ENCODE peak calls at places on chromosomes 12 and 14, in six cellular contexts. R, Z, F, D, S and J are unnamed samples.

GRCh38 chr14:95470942-95471499 is 45.4 kb downstream of the SYNE3 start:
- DNase-seq in R (no peak), Z (no peak), F (no peak), S (no peak), D (no peak), J (no peak)

GRCh38 chr14:64769096-64770020 is 65.1 kb downstream of the PLEKHG3 start:
- DNase-seq in Z (no peak), R (no peak), S (no peak), D (no peak), F (no peak), J (no peak)

GRCh38 chr12:87952850-87953249 is 76.4 kb downstream of the C12orf50 start:
- DNase-seq in F (no peak), S (peak), D (no peak), Z (no peak), R (no peak), J (no peak)

GRCh38 chr14:56351861-56352260 is 227.7 kb upstream of the TMEM260 start:
- DNase-seq in Z (peak), S (peak), D (no peak), F (no peak), R (no peak), J (no peak)

GRCh38 chr14:74605531-74606223 is 6.4 kb downstream of the LTBP2 start:
- DNase-seq in Z (no peak), S (no peak), R (no peak), D (no peak), F (no peak), J (no peak)

GRCh38 chr14:24147761-24148428 is 597 bp downstream of the RNF31 start:
- DNase-seq in S (peak), F (no peak), Z (no peak), D (peak), R (no peak), J (no peak)

GRCh38 chr12:88303335-88303734 is 161.2 kb downstream of the TMTC3 start:
- DNase-seq in R (no peak), F (no peak), S (no peak), D (no peak), Z (no peak), J (no peak)

GRCh38 chr14:67533754-67534085 is 630 bp downstream of the PLEKHH1 start:
- DNase-seq in R (no peak), F (no peak), S (no peak), D (no peak), Z (no peak), J (no peak)

GRCh38 chr12:8449293-8449944 is 6.3 kb upstream of the CLEC6A start:
- DNase-seq in Z (no peak), S (no peak), F (no peak), R (no peak), D (no peak), J (no peak)

GRCh38 chr12:4526923-4527546 is 11.7 kb upstream of the RAD51AP1 start:
- DNase-seq in R (no peak), D (no peak), Z (peak), F (no peak), S (peak), J (no peak)

GRCh38 chr14:31280871-31281220 is 73.3 kb upstream of the HECTD1 start:
- DNase-seq in Z (no peak), F (no peak), D (no peak), R (no peak), S (no peak), J (no peak)

GRCh38 chr12:92602930-92603623 is 99.7 kb upstream of the PLEKHG7 start:
- DNase-seq in D (no peak), R (no peak), F (no peak), Z (peak), S (peak), J (no peak)

GRCh38 chr12:51752490-51752889 is 96.0 kb downstream of the FIGNL2 start:
- DNase-seq in F (no peak), D (peak), S (peak), Z (peak), R (peak), J (peak)

GRCh38 chr12:24864796-24865125 is 84.1 kb downstream of the BCAT1 start:
- DNase-seq in S (peak), Z (no peak), D (no peak), R (no peak), F (no peak), J (no peak)

DNA sequence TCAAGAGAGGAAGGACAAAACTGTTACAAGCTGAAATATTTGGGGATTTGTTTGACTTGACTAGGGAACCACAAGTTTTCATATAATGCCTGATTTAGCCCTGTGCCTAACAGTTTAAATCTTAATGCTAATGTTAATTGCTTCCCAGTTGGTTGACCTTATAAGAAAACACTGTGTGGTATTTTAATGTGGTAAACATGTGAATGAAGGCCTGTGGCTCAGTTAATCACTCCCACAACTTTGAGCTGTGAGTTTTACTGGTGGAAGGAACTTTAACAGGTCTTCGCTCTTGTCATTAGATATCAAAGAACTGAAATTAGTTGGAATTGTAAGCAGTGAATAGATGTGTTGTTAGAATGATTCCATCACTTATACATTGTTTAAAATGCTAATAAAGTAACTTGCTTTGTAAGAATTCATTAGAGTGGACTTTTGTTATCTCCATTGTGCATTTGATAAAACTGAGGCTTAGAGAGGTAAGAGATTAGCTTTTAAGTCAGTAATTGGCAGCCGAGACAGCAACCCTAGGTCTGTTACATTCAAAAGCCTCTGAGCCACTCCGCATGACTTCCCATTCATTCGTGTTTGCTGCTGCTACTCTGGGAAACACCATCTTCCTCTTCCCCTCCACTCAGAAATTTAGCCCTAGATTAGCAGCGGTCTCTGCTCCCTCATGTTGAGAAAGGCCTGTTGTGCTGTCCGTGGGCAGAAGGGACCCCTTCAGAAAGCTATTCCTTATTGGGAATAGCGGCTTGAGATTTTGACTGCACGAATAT is 1.0 kb upstream of the TBK1 start:
- DNase-seq in Z (peak), D (no peak), S (peak), F (no peak), R (no peak), J (no peak)
- H3K4me3 ChIP-seq in Z (peak), D (peak), S (peak), F (peak), R (peak), J (peak)

GRCh38 chr12:108495054-108495453 is 20.0 kb upstream of the FICD start:
- DNase-seq in D (no peak), F (peak), R (no peak), S (peak), Z (peak), J (no peak)
- TF ChIP-seq CTCF in D (peak), F (peak), R (no peak), S (peak), Z (peak), J (peak)

GRCh38 chr14:37598085-37598972 is 2.9 kb downstream of the TTC6 start:
- DNase-seq in F (no peak), D (no peak), Z (no peak), S (no peak), R (no peak), J (no peak)
- H3K4me3 ChIP-seq in F (no peak), D (no peak), Z (no peak), S (no peak), R (peak), J (peak)

DNA sequence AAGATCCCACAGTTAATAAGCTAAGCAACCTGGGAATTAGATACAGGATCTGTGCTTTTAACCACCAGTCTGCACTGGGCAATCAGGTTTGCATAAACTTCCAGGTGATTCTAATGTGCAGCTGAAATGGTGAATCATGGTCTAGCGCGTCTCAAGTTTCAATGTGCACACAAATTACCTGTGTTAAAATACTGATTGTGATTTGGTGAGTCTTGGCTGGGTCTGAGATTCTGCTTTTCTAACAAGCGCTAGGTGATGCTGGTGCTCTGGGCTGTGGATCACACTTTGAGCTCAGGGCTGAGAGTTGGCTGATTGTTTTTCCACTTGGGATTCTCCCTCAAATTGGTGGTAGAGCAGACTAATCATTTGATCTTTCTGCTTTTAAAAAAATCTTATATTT is 124.8 kb downstream of the C12orf75 start:
- DNase-seq in D (no peak), F (no peak), Z (no peak), R (no peak), S (no peak), J (no peak)
- TF ChIP-seq CTCF in D (no peak), F (no peak), Z (no peak), R (no peak), S (no peak), J (no peak)

GRCh38 chr12:69022674-69023073 is 89.7 kb upstream of the CPM start:
- DNase-seq in Z (no peak), S (no peak), R (no peak), D (no peak), F (no peak), J (no peak)

GRCh38 chr12:69023840-69024239 is 90.9 kb upstream of the CPM start:
- DNase-seq in S (no peak), F (no peak), Z (no peak), D (no peak), R (no peak), J (no peak)

GRCh38 chr12:69024413-69024812 is 91.4 kb upstream of the CPM start:
- DNase-seq in F (peak), R (peak), Z (peak), S (no peak), D (no peak), J (no peak)

GRCh38 chr12:69026341-69026740 is 93.4 kb upstream of the CPM start:
- DNase-seq in Z (peak), F (no peak), R (no peak), S (no peak), D (no peak), J (no peak)

DNA sequence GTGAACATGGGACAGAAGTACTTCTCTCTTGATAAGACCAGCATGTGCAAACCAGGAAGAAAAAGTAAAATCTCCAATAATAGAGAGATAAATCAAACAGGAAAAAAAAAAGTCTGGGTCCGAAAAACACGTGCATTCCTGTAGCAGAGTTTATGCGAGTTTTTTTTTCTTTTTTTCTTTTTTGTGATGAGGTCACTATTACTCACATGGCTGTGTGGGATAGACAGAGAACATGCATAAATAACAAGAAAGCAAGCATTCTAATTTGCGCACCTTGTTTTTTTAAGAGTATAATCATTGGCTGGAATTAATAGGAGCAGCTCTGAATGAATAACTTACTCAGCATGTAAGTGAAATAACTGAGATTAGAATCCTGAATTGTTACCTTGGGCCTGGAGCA is 91.9 kb upstream of the CPM start:
- DNase-seq in S (peak), D (no peak), R (no peak), Z (peak), F (no peak), J (no peak)
- H3K4me3 ChIP-seq in S (no peak), D (no peak), R (no peak), Z (no peak), F (peak), J (no peak)